ENCODE peak calls at places on chromosomes 11 and 22, in eight cellular contexts. W is NCI-H2107, F is HTR-8/SVneo, E is neural crest cell, G is AG09309, Y is NCI-H226, L is nephron progenitor cell, V is NCI-H1417. R is an unnamed sample.

GRCh38 chr22:43090130-43090789 is 1.1 kb upstream of the TTLL1 start:
- DNase-seq in W (no peak), F (peak; percentile 75), E (no peak), G (peak; percentile 73), Y (peak; percentile 76), L (no peak), V (peak; percentile 34), R (no peak)

GRCh38 chr22:36022162-36022561 is 6.5 kb downstream of the RBFOX2 start:
- DNase-seq in W (no peak), F (no peak), E (no peak), G (no peak), Y (peak; percentile 2), L (no peak), V (no peak), R (no peak)

GRCh38 chr11:33999393-33999792 is 52.1 kb upstream of the CAPRIN1 start:
- DNase-seq in W (no peak), F (no peak), E (no peak), G (no peak), Y (no peak), L (no peak), V (no peak), R (no peak)

GRCh38 chr22:38717244-38717643 is 11.5 kb downstream of the GTPBP1 start:
- DNase-seq in W (no peak), F (no peak), E (no peak), G (no peak), Y (no peak), L (no peak), V (no peak), R (no peak)

GRCh38 chr11:124717786-124718634 is 21.7 kb upstream of the NRGN start:
- DNase-seq in W (no peak), F (no peak), E (no peak), G (no peak), Y (peak; percentile 38), L (peak; percentile 68), V (peak; percentile 77), R (no peak)

GRCh38 chr22:40748388-40748970 is 69.2 kb downstream of the MCHR1 start:
- DNase-seq in W (no peak), F (no peak), E (no peak), G (no peak), Y (no peak), L (peak; percentile 50), V (no peak), R (no peak)

GRCh38 chr11:2882681-2883110 is 2.9 kb downstream of the CDKN1C start:
- DNase-seq in W (no peak), F (no peak), E (no peak), G (no peak), Y (no peak), L (no peak), V (no peak), R (no peak)

GRCh38 chr22:42933783-42934144 is 76.7 kb upstream of the ARFGAP3 start:
- DNase-seq in W (no peak), F (peak; percentile 21), E (no peak), G (peak; percentile 80), Y (peak; percentile 66), L (no peak), V (no peak), R (no peak)

GRCh38 chr11:14973621-14974020 is 1.5 kb upstream of the CALCA start:
- DNase-seq in W (no peak), F (no peak), E (peak; percentile 38), G (no peak), Y (no peak), L (peak; percentile 61), V (peak; percentile 85), R (no peak)

GRCh38 chr11:22371188-22371587 is 33.0 kb downstream of the SLC17A6 start:
- DNase-seq in W (no peak), F (no peak), E (no peak), G (no peak), Y (no peak), L (no peak), V (no peak), R (no peak)

GRCh38 chr22:41917375-41917905 is 2.6 kb upstream of the SHISA8 start:
- DNase-seq in W (no peak), F (no peak), E (no peak), G (no peak), Y (no peak), L (no peak), V (peak; percentile 59), R (no peak)

GRCh38 chr11:77353131-77353530 is 51.6 kb upstream of the GDPD4 start:
- DNase-seq in W (no peak), F (no peak), E (no peak), G (no peak), Y (no peak), L (no peak), V (no peak), R (no peak)

GRCh38 chr11:128195057-128195751 is 392.2 kb downstream of the ETS1 start:
- DNase-seq in W (no peak), F (no peak), E (no peak), G (no peak), Y (no peak), L (no peak), V (no peak), R (no peak)

GRCh38 chr11:115550291-115551059 is 46.3 kb upstream of the CADM1 start:
- DNase-seq in W (no peak), F (no peak), E (no peak), G (no peak), Y (no peak), L (no peak), V (no peak), R (no peak)

GRCh38 chr11:85539740-85540139 is 87.4 kb downstream of the DLG2 start:
- DNase-seq in W (no peak), F (no peak), E (no peak), G (no peak), Y (no peak), L (no peak), V (no peak), R (no peak)

GRCh38 chr11:72548481-72548880 is 114.2 kb upstream of the CLPB start:
- DNase-seq in W (no peak), F (peak; percentile 53), E (no peak), G (no peak), Y (no peak), L (no peak), V (no peak), R (no peak)

GRCh38 chr11:90135016-90135415 is 553 bp downstream of the NAALAD2 start:
- DNase-seq in W (no peak), F (no peak), E (no peak), G (no peak), Y (no peak), L (no peak), V (no peak), R (no peak)

GRCh38 chr11:66111158-66111557 is 41.1 kb downstream of the PACS1 start:
- DNase-seq in W (no peak), F (no peak), E (no peak), G (no peak), Y (no peak), L (no peak), V (no peak), R (no peak)

GRCh38 chr11:47369676-47370075 is 8.7 kb downstream of the SPI1 start:
- DNase-seq in W (no peak), F (no peak), E (no peak), G (no peak), Y (no peak), L (no peak), V (no peak), R (no peak)

GRCh38 chr22:35313311-35314121 is 13.8 kb downstream of the TOM1 start:
- DNase-seq in W (no peak), F (peak; percentile 22), E (no peak), G (peak; percentile 84), Y (peak; percentile 4), L (no peak), V (peak; percentile 4), R (no peak)

GRCh38 chr11:34655335-34656008 is 34.6 kb downstream of the EHF start:
- DNase-seq in W (no peak), F (no peak), E (no peak), G (peak; percentile 57), Y (peak; percentile 67), L (no peak), V (no peak), R (no peak)